ENCODE peak calls at places on chromosomes 7 and 10, in four cellular contexts. Y, J, U and M are unnamed samples.

GRCh38 chr7:18087031-18087686 is 59.5 kb upstream of the PRPS1L1 start:
- DNase-seq in U (no peak), Y (peak), J (peak), M (peak)

GRCh38 chr10:4802711-4803487 is 23.1 kb upstream of the AKR1E2 start:
- DNase-seq in J (no peak), U (no peak), Y (no peak), M (peak)

GRCh38 chr7:45670717-45671116 is 96.5 kb downstream of the ADCY1 start:
- DNase-seq in J (no peak), Y (no peak), U (no peak), M (no peak)

GRCh38 chr10:126256864-126257263 is 131.4 kb downstream of the ADAM12 start:
- DNase-seq in J (no peak), U (no peak), Y (peak), M (no peak)

GRCh38 chr7:87852306-87852705 is 23.9 kb downstream of the SLC25A40 start:
- DNase-seq in J (no peak), Y (no peak), U (no peak), M (no peak)

GRCh38 chr7:1046722-1047679 is 2.7 kb downstream of the GPR146 start:
- DNase-seq in J (no peak), Y (no peak), U (no peak), M (no peak)

GRCh38 chr7:154182361-154182760 is 130.2 kb downstream of the DPP6 start:
- DNase-seq in Y (no peak), J (no peak), U (no peak), M (no peak)

GRCh38 chr10:62335326-62335725 is 38.8 kb upstream of the ZNF365 start:
- DNase-seq in U (peak), Y (no peak), J (no peak), M (no peak)

GRCh38 chr10:6114758-6115410 is 26.1 kb downstream of the RBM17 start:
- DNase-seq in U (peak), J (no peak), Y (no peak), M (no peak)

GRCh38 chr7:113026941-113027340 is 59.7 kb downstream of the GPR85 start:
- DNase-seq in Y (no peak), J (no peak), U (peak), M (no peak)

GRCh38 chr10:43075612-43076003 is 1.3 kb upstream of the RET start:
- DNase-seq in J (no peak), Y (no peak), U (no peak), M (peak)

GRCh38 chr10:43355749-43356371 is 15.6 kb upstream of the FXYD4 start:
- DNase-seq in Y (no peak), J (no peak), U (no peak), M (peak)

GRCh38 chr7:64574481-64575159 is 11.7 kb upstream of the ZNF680 start:
- DNase-seq in U (no peak), Y (peak), J (no peak), M (no peak)

GRCh38 chr10:17923728-17924127 is 28.0 kb upstream of the SLC39A12 start:
- DNase-seq in Y (no peak), J (no peak), U (peak), M (peak)

GRCh38 chr7:66250711-66251110 is 45.6 kb downstream of the TPST1 start:
- DNase-seq in U (peak), Y (no peak), J (no peak), M (peak)

GRCh38 chr7:2785071-2785500 is 59.0 kb downstream of the GNA12 start:
- DNase-seq in J (no peak), U (no peak), Y (no peak), M (no peak)

GRCh38 chr10:61974611-61975010 is 73.1 kb downstream of the ARID5B start:
- DNase-seq in U (peak), J (no peak), Y (peak), M (peak)

GRCh38 chr7:25922296-25922695 is 229.7 kb upstream of the NFE2L3 start:
- DNase-seq in U (no peak), J (no peak), Y (no peak), M (peak)

GRCh38 chr7:29236071-29236580 is 41.6 kb downstream of the CHN2 start:
- DNase-seq in Y (no peak), U (no peak), J (no peak), M (peak)

GRCh38 chr10:4847580-4848020 is 21.6 kb downstream of the AKR1E2 start:
- DNase-seq in J (no peak), Y (no peak), U (peak), M (peak)

GRCh38 chr7:69187824-69188335 is 410.4 kb upstream of the AUTS2 start:
- DNase-seq in U (no peak), J (no peak), Y (no peak), M (peak)

DNA sequence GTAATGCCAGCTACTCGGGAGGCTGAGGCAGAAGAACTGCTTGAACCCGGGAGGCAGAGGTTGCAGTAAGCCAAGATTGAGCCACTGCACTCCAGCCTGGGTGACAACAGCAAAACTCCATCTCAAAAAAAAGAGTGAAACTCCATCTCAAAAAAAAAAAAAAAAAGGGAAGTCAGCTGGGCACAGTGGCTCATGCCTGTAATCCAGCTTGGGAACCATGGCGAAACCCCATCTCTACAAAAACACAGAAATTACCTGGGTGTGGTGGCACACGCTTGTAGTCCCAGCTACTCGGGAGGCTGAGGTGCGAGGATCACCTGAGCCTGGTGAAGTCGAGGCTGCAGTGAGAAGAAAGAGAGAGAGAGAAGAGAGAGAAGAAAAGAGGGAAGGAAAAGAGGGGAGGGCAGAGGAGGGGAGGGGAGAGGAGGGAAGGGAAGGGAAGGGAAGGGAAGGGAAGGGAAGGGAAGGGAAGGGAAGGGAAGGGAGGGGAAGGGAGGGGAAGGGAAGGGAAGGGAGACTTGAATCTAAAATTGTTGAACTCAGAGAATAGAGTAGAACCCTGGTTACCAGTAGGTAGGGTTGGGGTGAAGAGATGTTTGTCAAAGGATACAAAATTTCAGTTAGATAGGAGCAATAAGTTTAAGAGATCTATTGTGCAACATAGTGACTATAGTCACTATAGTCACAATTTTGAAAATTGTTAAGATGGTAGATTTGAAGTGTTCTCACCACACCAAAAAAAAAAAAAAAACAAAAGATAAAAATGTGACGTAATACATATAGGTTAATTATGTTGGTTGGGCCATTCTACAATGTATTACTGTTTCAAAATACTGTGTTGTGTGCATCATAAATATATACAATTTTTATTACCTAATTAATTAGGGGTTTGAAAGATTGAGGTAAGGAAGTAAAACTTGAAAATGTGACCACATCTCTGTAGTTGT is 2.5 kb downstream of the SLC16A9 start:
- DNase-seq in U (no peak), J (no peak), Y (no peak), M (no peak)
- TF ChIP-seq CTCF in U (no peak), J (no peak), Y (no peak), M (no peak)

DNA sequence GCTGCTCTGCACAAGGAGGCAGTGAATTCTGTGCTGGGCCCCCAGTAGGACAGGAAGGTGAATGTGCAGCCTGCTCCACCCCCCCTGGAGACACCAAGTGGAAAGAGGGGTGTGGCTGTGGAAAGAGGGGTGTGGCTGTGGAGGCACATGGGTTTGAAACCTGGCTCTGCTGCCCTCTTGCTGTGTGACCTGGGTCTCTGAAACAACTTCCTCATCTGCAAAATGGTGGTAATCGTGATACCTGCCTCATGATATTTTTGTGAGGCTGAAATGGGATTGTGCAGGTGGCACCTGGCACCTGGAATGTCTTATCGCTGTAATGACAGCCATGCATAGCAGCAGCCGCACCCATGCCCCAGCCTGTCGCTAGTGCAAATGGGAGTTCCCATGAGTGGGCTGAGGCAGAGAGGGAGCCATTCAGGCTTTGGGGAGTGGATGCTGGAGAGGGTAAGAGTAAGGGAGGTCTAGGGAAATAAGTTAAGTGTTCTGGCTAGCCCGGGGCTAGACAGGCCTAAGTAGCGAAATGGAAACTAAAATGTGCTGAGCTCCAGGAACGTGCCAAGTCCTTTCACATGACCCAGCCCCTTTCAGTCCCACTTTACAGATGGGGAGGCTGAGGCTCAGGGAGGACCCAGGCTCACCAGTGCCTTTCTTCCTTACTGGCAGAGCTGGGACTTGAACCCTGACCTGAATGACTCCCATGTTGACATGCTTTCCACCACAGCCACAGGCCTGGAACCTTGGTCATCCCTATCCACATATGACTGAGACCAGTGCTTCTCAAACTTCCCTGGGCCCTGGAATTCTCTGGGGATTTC is 35.0 kb downstream of the C10orf105 start:
- DNase-seq in J (no peak), Y (no peak), U (no peak), M (no peak)
- TF ChIP-seq CTCF in J (no peak), Y (no peak), U (no peak), M (peak)

DNA sequence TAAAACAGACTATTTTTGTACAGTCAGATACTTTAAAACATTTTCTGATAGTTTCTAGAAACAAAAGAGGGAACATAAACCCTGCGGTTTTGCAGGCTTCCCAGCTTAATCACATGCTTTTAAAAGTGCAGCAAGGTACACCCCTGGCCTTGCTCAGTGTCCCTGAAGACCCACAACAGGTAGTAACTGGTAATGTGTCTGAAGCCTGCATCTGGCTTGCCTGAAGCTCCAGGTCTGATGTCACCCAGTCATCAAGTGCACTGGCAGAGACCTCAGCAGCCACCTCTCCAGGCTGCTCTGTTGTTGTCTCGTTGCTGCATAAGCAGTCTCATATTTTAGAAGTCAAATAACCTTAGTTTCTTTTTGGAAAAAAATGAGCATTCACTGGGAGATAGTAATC is 376.1 kb upstream of the MTPN start:
- DNase-seq in Y (no peak), U (no peak), J (no peak), M (no peak)
- TF ChIP-seq CTCF in Y (no peak), U (no peak), J (no peak), M (no peak)

GRCh38 chr10:50224330-50224952 is 26.9 kb downstream of the ASAH2 start:
- DNase-seq in J (no peak), Y (no peak), U (peak), M (peak)
- TF ChIP-seq CTCF in J (peak), Y (no peak), U (peak), M (peak)

DNA sequence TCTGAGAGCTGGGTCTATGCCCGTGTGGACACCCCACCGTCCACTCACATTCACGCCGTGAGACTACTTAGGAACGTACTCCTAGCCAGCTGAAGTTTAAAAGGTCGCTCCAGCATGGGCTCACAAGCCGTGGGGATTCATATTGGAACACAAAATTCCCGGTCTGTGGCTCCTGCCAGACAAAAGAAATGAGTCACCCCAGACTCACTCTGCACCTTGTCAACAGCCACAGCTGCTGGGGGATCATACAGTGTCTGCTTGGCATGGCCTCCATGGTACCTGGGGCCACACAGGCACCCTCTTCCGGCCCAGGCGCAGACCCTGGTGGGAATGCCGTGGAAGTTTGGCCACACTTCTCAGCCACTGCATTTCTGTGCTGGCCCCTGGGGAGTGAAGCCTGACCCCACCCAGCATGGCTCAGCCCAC is 228.4 kb downstream of the DNAJB6 start:
- DNase-seq in U (no peak), Y (no peak), J (no peak), M (no peak)
- TF ChIP-seq CTCF in U (no peak), Y (no peak), J (no peak), M (no peak)

GRCh38 chr7:131147604-131148003 is 180.1 kb upstream of the MKLN1 start:
- DNase-seq in J (no peak), Y (no peak), U (no peak), M (no peak)
- TF ChIP-seq CTCF in J (no peak), Y (no peak), U (no peak), M (no peak)

DNA sequence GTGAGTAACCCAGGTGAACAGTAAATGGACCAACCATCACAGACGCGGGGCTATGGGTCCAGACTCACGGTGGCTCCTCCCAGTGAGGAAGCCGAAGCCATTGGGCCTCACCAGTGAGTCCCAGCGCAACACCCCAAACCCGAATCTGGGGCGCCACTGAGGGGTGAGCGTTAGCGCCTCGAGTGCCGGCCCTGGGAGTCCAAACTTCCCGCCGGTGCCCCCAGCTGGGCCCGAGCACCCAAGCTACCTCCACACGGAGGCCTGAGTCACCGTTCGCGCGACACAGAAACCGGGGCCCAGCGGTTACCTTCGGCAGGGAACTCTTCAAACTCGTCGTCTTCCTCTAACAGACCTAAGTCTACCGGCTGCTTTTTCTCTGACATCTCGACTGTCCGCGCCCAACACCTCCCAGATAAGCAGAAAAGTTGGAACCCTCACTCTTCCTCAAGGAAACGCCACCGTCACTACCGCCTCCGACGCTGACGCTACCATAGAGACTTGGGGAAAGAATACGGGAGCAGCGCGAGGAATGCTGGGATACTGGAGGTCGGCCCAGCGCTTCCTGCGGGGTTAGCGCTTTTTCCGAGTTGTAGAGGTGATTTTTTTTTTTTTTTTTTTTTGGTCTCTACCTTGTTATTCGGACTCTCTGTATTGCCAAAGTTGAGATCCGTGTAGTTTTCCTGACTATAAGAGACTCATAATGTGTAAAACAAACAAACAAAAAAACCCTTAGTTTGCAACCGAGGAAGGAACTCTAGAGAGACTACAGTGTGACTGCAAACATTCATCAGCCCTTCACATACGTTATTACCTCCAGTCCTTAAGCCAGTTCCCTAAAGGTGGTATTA is at the start of gene SEM1:
- DNase-seq in U (peak), J (peak), Y (peak), M (peak)
- TF ChIP-seq CTCF in U (no peak), J (no peak), Y (no peak), M (peak)